ENCODE peak calls at places on chromosomes 11 and 22, in seven cellular contexts. One of them, this sample, is unnamed.

GRCh38 chr11:118305726-118306125 is 1.2 kb downstream of the CD3E start:
- DNase-seq in transverse colon: no peak
- DNase-seq in PC-3: no peak
- DNase-seq in mesendoderm: no peak
- DNase-seq in thoracic aorta: no peak
- DNase-seq in upper lobe of right lung: no peak
- DNase-seq in CD4-positive, CD25-positive, alpha-beta regulatory T cell: peak
- DNase-seq in this sample: no peak

GRCh38 chr22:21837184-21837979 is 30.1 kb downstream of the MAPK1 start:
- DNase-seq in transverse colon: no peak
- DNase-seq in mesendoderm: peak
- DNase-seq in CD4-positive, CD25-positive, alpha-beta regulatory T cell: no peak
- DNase-seq in PC-3: peak
- DNase-seq in thoracic aorta: no peak
- DNase-seq in upper lobe of right lung: no peak
- DNase-seq in this sample: peak

GRCh38 chr11:100890779-100891178 is 203.7 kb downstream of the ARHGAP42 start:
- DNase-seq in PC-3: peak
- DNase-seq in upper lobe of right lung: no peak
- DNase-seq in thoracic aorta: no peak
- DNase-seq in transverse colon: no peak
- DNase-seq in mesendoderm: peak
- DNase-seq in CD4-positive, CD25-positive, alpha-beta regulatory T cell: no peak
- DNase-seq in this sample: no peak

GRCh38 chr11:66958956-66959274 is 732 bp upstream of the PC start:
- DNase-seq in transverse colon: no peak
- DNase-seq in PC-3: no peak
- DNase-seq in CD4-positive, CD25-positive, alpha-beta regulatory T cell: no peak
- DNase-seq in upper lobe of right lung: no peak
- DNase-seq in mesendoderm: no peak
- DNase-seq in thoracic aorta: no peak
- DNase-seq in this sample: no peak

GRCh38 chr22:42879371-42880021 is 22.4 kb upstream of the ARFGAP3 start:
- DNase-seq in mesendoderm: no peak
- DNase-seq in thoracic aorta: no peak
- DNase-seq in upper lobe of right lung: no peak
- DNase-seq in CD4-positive, CD25-positive, alpha-beta regulatory T cell: no peak
- DNase-seq in transverse colon: no peak
- DNase-seq in PC-3: no peak
- DNase-seq in this sample: no peak

GRCh38 chr11:36091256-36091811 is 147.5 kb downstream of the LDLRAD3 start:
- DNase-seq in mesendoderm: peak
- DNase-seq in thoracic aorta: no peak
- DNase-seq in PC-3: no peak
- DNase-seq in transverse colon: no peak
- DNase-seq in upper lobe of right lung: no peak
- DNase-seq in CD4-positive, CD25-positive, alpha-beta regulatory T cell: no peak
- DNase-seq in this sample: no peak

GRCh38 chr11:224424-224823 is 11.7 kb downstream of the SIRT3 start:
- DNase-seq in PC-3: no peak
- DNase-seq in thoracic aorta: no peak
- DNase-seq in CD4-positive, CD25-positive, alpha-beta regulatory T cell: no peak
- DNase-seq in transverse colon: no peak
- DNase-seq in mesendoderm: no peak
- DNase-seq in upper lobe of right lung: no peak
- DNase-seq in this sample: no peak

GRCh38 chr11:34707462-34707840 is 86.6 kb downstream of the EHF start:
- DNase-seq in mesendoderm: no peak
- DNase-seq in transverse colon: no peak
- DNase-seq in PC-3: no peak
- DNase-seq in CD4-positive, CD25-positive, alpha-beta regulatory T cell: no peak
- DNase-seq in thoracic aorta: no peak
- DNase-seq in upper lobe of right lung: no peak
- DNase-seq in this sample: no peak

GRCh38 chr11:88359529-88359928 is 22.0 kb upstream of the CTSC start:
- DNase-seq in CD4-positive, CD25-positive, alpha-beta regulatory T cell: no peak
- DNase-seq in PC-3: no peak
- DNase-seq in mesendoderm: no peak
- DNase-seq in thoracic aorta: no peak
- DNase-seq in upper lobe of right lung: no peak
- DNase-seq in transverse colon: no peak
- DNase-seq in this sample: no peak

GRCh38 chr11:126197277-126197939 is 14.0 kb downstream of the RPUSD4 start:
- DNase-seq in thoracic aorta: no peak
- DNase-seq in CD4-positive, CD25-positive, alpha-beta regulatory T cell: no peak
- DNase-seq in PC-3: no peak
- DNase-seq in upper lobe of right lung: no peak
- DNase-seq in mesendoderm: peak
- DNase-seq in transverse colon: no peak
- DNase-seq in this sample: no peak

GRCh38 chr11:90774727-90775572 is 552.1 kb upstream of the CHORDC1 start:
- DNase-seq in CD4-positive, CD25-positive, alpha-beta regulatory T cell: no peak
- DNase-seq in mesendoderm: peak
- DNase-seq in PC-3: no peak
- DNase-seq in transverse colon: no peak
- DNase-seq in upper lobe of right lung: no peak
- DNase-seq in thoracic aorta: no peak
- DNase-seq in this sample: no peak

GRCh38 chr11:57972013-57972367 is 51.7 kb upstream of the OR9Q1 start:
- DNase-seq in thoracic aorta: no peak
- DNase-seq in PC-3: no peak
- DNase-seq in upper lobe of right lung: no peak
- DNase-seq in mesendoderm: no peak
- DNase-seq in transverse colon: no peak
- DNase-seq in CD4-positive, CD25-positive, alpha-beta regulatory T cell: no peak
- DNase-seq in this sample: no peak

GRCh38 chr22:48885271-48885918 is 942.3 kb downstream of the BRD1 start:
- DNase-seq in transverse colon: no peak
- DNase-seq in mesendoderm: no peak
- DNase-seq in PC-3: no peak
- DNase-seq in upper lobe of right lung: peak
- DNase-seq in CD4-positive, CD25-positive, alpha-beta regulatory T cell: no peak
- DNase-seq in thoracic aorta: no peak
- DNase-seq in this sample: no peak

GRCh38 chr22:19761022-19761499 is 483 bp downstream of the TBX1 start:
- DNase-seq in thoracic aorta: no peak
- DNase-seq in PC-3: no peak
- DNase-seq in upper lobe of right lung: no peak
- DNase-seq in CD4-positive, CD25-positive, alpha-beta regulatory T cell: no peak
- DNase-seq in mesendoderm: no peak
- DNase-seq in transverse colon: no peak
- DNase-seq in this sample: no peak

GRCh38 chr11:85628771-85629341 is 463 bp downstream of the TMEM126B start:
- DNase-seq in transverse colon: no peak
- DNase-seq in PC-3: no peak
- DNase-seq in mesendoderm: peak
- DNase-seq in upper lobe of right lung: no peak
- DNase-seq in CD4-positive, CD25-positive, alpha-beta regulatory T cell: no peak
- DNase-seq in thoracic aorta: no peak
- DNase-seq in this sample: no peak

GRCh38 chr11:16809901-16810668 is 71.6 kb downstream of the C11orf58 start:
- DNase-seq in thoracic aorta: no peak
- DNase-seq in upper lobe of right lung: no peak
- DNase-seq in CD4-positive, CD25-positive, alpha-beta regulatory T cell: no peak
- DNase-seq in transverse colon: no peak
- DNase-seq in mesendoderm: no peak
- DNase-seq in PC-3: peak
- DNase-seq in this sample: peak

GRCh38 chr11:87036756-87037449 is 831 bp upstream of the TMEM135 start:
- DNase-seq in thoracic aorta: no peak
- DNase-seq in upper lobe of right lung: no peak
- DNase-seq in PC-3: peak
- DNase-seq in mesendoderm: no peak
- DNase-seq in CD4-positive, CD25-positive, alpha-beta regulatory T cell: peak
- DNase-seq in transverse colon: peak
- DNase-seq in this sample: no peak

GRCh38 chr11:1560011-1560579 is 12.0 kb downstream of the DUSP8 start:
- DNase-seq in CD4-positive, CD25-positive, alpha-beta regulatory T cell: no peak
- DNase-seq in upper lobe of right lung: peak
- DNase-seq in PC-3: no peak
- DNase-seq in thoracic aorta: no peak
- DNase-seq in mesendoderm: no peak
- DNase-seq in transverse colon: no peak
- DNase-seq in this sample: no peak

GRCh38 chr11:70882716-70883085 is 369.7 kb downstream of the SHANK2 start:
- DNase-seq in PC-3: no peak
- DNase-seq in thoracic aorta: no peak
- DNase-seq in mesendoderm: no peak
- DNase-seq in upper lobe of right lung: no peak
- DNase-seq in transverse colon: no peak
- DNase-seq in CD4-positive, CD25-positive, alpha-beta regulatory T cell: no peak
- DNase-seq in this sample: no peak

GRCh38 chr11:123829745-123830144 is 23.6 kb upstream of the OR6M1 start:
- DNase-seq in mesendoderm: no peak
- DNase-seq in thoracic aorta: no peak
- DNase-seq in upper lobe of right lung: no peak
- DNase-seq in CD4-positive, CD25-positive, alpha-beta regulatory T cell: no peak
- DNase-seq in transverse colon: no peak
- DNase-seq in PC-3: no peak
- DNase-seq in this sample: no peak

GRCh38 chr11:74011360-74012071 is 2.6 kb upstream of the UCP3 start:
- DNase-seq in upper lobe of right lung: no peak
- DNase-seq in transverse colon: no peak
- DNase-seq in mesendoderm: no peak
- DNase-seq in PC-3: no peak
- DNase-seq in CD4-positive, CD25-positive, alpha-beta regulatory T cell: peak
- DNase-seq in thoracic aorta: no peak
- DNase-seq in this sample: no peak

GRCh38 chr22:17780116-17780740 is 6.0 kb upstream of the BID start:
- DNase-seq in transverse colon: no peak
- DNase-seq in thoracic aorta: no peak
- DNase-seq in mesendoderm: no peak
- DNase-seq in CD4-positive, CD25-positive, alpha-beta regulatory T cell: no peak
- DNase-seq in upper lobe of right lung: no peak
- DNase-seq in PC-3: no peak
- DNase-seq in this sample: no peak

GRCh38 chr11:2559527-2560311 is 114.9 kb downstream of the KCNQ1 start:
- DNase-seq in thoracic aorta: no peak
- DNase-seq in mesendoderm: no peak
- DNase-seq in CD4-positive, CD25-positive, alpha-beta regulatory T cell: no peak
- DNase-seq in PC-3: no peak
- DNase-seq in transverse colon: peak
- DNase-seq in upper lobe of right lung: peak
- DNase-seq in this sample: no peak

GRCh38 chr11:17230867-17231851 is 23.4 kb upstream of the PIK3C2A start:
- DNase-seq in upper lobe of right lung: no peak
- DNase-seq in CD4-positive, CD25-positive, alpha-beta regulatory T cell: peak
- DNase-seq in mesendoderm: no peak
- DNase-seq in thoracic aorta: no peak
- DNase-seq in transverse colon: no peak
- DNase-seq in PC-3: no peak
- DNase-seq in this sample: no peak

GRCh38 chr11:18383388-18384156 is 10.8 kb upstream of the LDHA start:
- DNase-seq in thoracic aorta: peak
- DNase-seq in mesendoderm: peak
- DNase-seq in upper lobe of right lung: peak
- DNase-seq in PC-3: peak
- DNase-seq in transverse colon: peak
- DNase-seq in CD4-positive, CD25-positive, alpha-beta regulatory T cell: peak
- DNase-seq in this sample: peak

GRCh38 chr11:45412521-45412920 is 126.4 kb upstream of the SYT13 start:
- DNase-seq in transverse colon: no peak
- DNase-seq in mesendoderm: peak
- DNase-seq in thoracic aorta: no peak
- DNase-seq in upper lobe of right lung: peak
- DNase-seq in CD4-positive, CD25-positive, alpha-beta regulatory T cell: no peak
- DNase-seq in PC-3: no peak
- DNase-seq in this sample: no peak
- H3K27ac ChIP-seq in transverse colon: no peak
- H3K27ac ChIP-seq in mesendoderm: peak
- H3K27ac ChIP-seq in thoracic aorta: no peak
- H3K27ac ChIP-seq in upper lobe of right lung: no peak
- H3K27ac ChIP-seq in CD4-positive, CD25-positive, alpha-beta regulatory T cell: no peak
- H3K27ac ChIP-seq in PC-3: no peak
- H3K27ac ChIP-seq in this sample: no peak

GRCh38 chr11:47379317-47379716 is 970 bp upstream of the SPI1 start:
- DNase-seq in CD4-positive, CD25-positive, alpha-beta regulatory T cell: no peak
- DNase-seq in PC-3: no peak
- DNase-seq in mesendoderm: no peak
- DNase-seq in thoracic aorta: no peak
- DNase-seq in upper lobe of right lung: no peak
- DNase-seq in transverse colon: no peak
- DNase-seq in this sample: no peak

GRCh38 chr11:47378011-47378835 is at the start of gene SPI1:
- DNase-seq in PC-3: no peak
- DNase-seq in CD4-positive, CD25-positive, alpha-beta regulatory T cell: no peak
- DNase-seq in mesendoderm: peak
- DNase-seq in upper lobe of right lung: peak
- DNase-seq in thoracic aorta: no peak
- DNase-seq in transverse colon: peak
- DNase-seq in this sample: no peak

GRCh38 chr11:47377571-47378010 is 756 bp downstream of the SPI1 start:
- DNase-seq in PC-3: no peak
- DNase-seq in transverse colon: no peak
- DNase-seq in CD4-positive, CD25-positive, alpha-beta regulatory T cell: no peak
- DNase-seq in upper lobe of right lung: peak
- DNase-seq in mesendoderm: no peak
- DNase-seq in thoracic aorta: no peak
- DNase-seq in this sample: no peak

GRCh38 chr11:47378836-47379170 is 456 bp upstream of the SPI1 start:
- DNase-seq in upper lobe of right lung: no peak
- DNase-seq in thoracic aorta: no peak
- DNase-seq in CD4-positive, CD25-positive, alpha-beta regulatory T cell: no peak
- DNase-seq in PC-3: no peak
- DNase-seq in transverse colon: no peak
- DNase-seq in mesendoderm: no peak
- DNase-seq in this sample: no peak

GRCh38 chr11:47380078-47380477 is 1.7 kb upstream of the SPI1 start:
- DNase-seq in transverse colon: no peak
- DNase-seq in CD4-positive, CD25-positive, alpha-beta regulatory T cell: no peak
- DNase-seq in thoracic aorta: no peak
- DNase-seq in mesendoderm: no peak
- DNase-seq in upper lobe of right lung: no peak
- DNase-seq in PC-3: no peak
- DNase-seq in this sample: no peak
- H3K27ac ChIP-seq in transverse colon: no peak
- H3K27ac ChIP-seq in CD4-positive, CD25-positive, alpha-beta regulatory T cell: no peak
- H3K27ac ChIP-seq in thoracic aorta: no peak
- H3K27ac ChIP-seq in mesendoderm: no peak
- H3K27ac ChIP-seq in upper lobe of right lung: no peak
- H3K27ac ChIP-seq in PC-3: no peak
- H3K27ac ChIP-seq in this sample: no peak

GRCh38 chr22:24584871-24585411 is 7.9 kb downstream of the LRRC75B start:
- DNase-seq in upper lobe of right lung: no peak
- DNase-seq in mesendoderm: no peak
- DNase-seq in CD4-positive, CD25-positive, alpha-beta regulatory T cell: no peak
- DNase-seq in transverse colon: no peak
- DNase-seq in PC-3: no peak
- DNase-seq in thoracic aorta: no peak
- DNase-seq in this sample: no peak
- H3K27ac ChIP-seq in upper lobe of right lung: no peak
- H3K27ac ChIP-seq in mesendoderm: no peak
- H3K27ac ChIP-seq in CD4-positive, CD25-positive, alpha-beta regulatory T cell: no peak
- H3K27ac ChIP-seq in transverse colon: peak
- H3K27ac ChIP-seq in PC-3: no peak
- H3K27ac ChIP-seq in thoracic aorta: peak
- H3K27ac ChIP-seq in this sample: no peak

GRCh38 chr11:134572741-134573675 is 161.0 kb upstream of the B3GAT1 start:
- DNase-seq in upper lobe of right lung: no peak
- DNase-seq in mesendoderm: no peak
- DNase-seq in transverse colon: no peak
- DNase-seq in thoracic aorta: no peak
- DNase-seq in CD4-positive, CD25-positive, alpha-beta regulatory T cell: no peak
- DNase-seq in PC-3: no peak
- DNase-seq in this sample: no peak
- H3K27ac ChIP-seq in upper lobe of right lung: no peak
- H3K27ac ChIP-seq in mesendoderm: no peak
- H3K27ac ChIP-seq in transverse colon: no peak
- H3K27ac ChIP-seq in thoracic aorta: no peak
- H3K27ac ChIP-seq in CD4-positive, CD25-positive, alpha-beta regulatory T cell: no peak
- H3K27ac ChIP-seq in PC-3: no peak
- H3K27ac ChIP-seq in this sample: no peak

This sample was measured in thyroid gland.